ENCODE peak calls at places on chromosomes 1 and 21, in seven cellular contexts. J, P, E, B, Z, R and W are unnamed samples.

GRCh38 chr1:94102126-94102525 is 18.8 kb downstream of the ABCA4 start:
- DNase-seq in J (no peak), E (no peak), P (no peak), Z (no peak), R (no peak), B (no peak), W (no peak)

GRCh38 chr1:79128726-79129125 is 122.2 kb upstream of the ADGRL4 start:
- DNase-seq in P (peak), R (peak), J (no peak), B (no peak), E (no peak), Z (no peak), W (no peak)

GRCh38 chr21:44583800-44584147 is 3.4 kb upstream of the KRTAP10-5 start:
- DNase-seq in Z (no peak), E (no peak), P (no peak), R (no peak), J (no peak), B (no peak), W (no peak)

GRCh38 chr1:67407498-67407897 is 22.7 kb downstream of the SERBP1 start:
- DNase-seq in E (no peak), P (no peak), J (no peak), R (peak), B (no peak), Z (no peak), W (no peak)

GRCh38 chr1:32172621-32173245 is 6.7 kb upstream of the TXLNA start:
- DNase-seq in E (no peak), J (no peak), R (peak), P (no peak), Z (no peak), B (no peak), W (no peak)

GRCh38 chr1:14924012-14924452 is 229.5 kb upstream of the TMEM51 start:
- DNase-seq in J (no peak), P (peak), B (peak), E (peak), R (peak), Z (peak), W (peak)

GRCh38 chr1:4962836-4963235 is 308.4 kb downstream of the AJAP1 start:
- DNase-seq in J (no peak), Z (no peak), E (no peak), P (no peak), B (no peak), R (no peak), W (no peak)

GRCh38 chr1:57277681-57278080 is 146.2 kb downstream of the DAB1 start:
- DNase-seq in P (no peak), J (no peak), Z (no peak), B (no peak), E (no peak), R (no peak), W (no peak)

GRCh38 chr1:228101994-228102790 is 933 bp downstream of the C1orf35 start:
- DNase-seq in P (peak), Z (peak), R (no peak), E (no peak), J (peak), B (peak), W (peak)

GRCh38 chr1:169360415-169360814 is 7.2 kb downstream of the NME7 start:
- DNase-seq in J (no peak), Z (no peak), R (peak), B (no peak), E (no peak), P (no peak), W (no peak)

GRCh38 chr21:38806153-38806941 is 618 bp downstream of the ETS2 start:
- DNase-seq in R (no peak), P (no peak), B (peak), J (no peak), E (peak), Z (no peak), W (peak)

GRCh38 chr1:160710531-160711252 is 930 bp downstream of the CD48 start:
- DNase-seq in E (no peak), Z (no peak), P (no peak), J (no peak), B (no peak), R (no peak), W (no peak)

GRCh38 chr21:45104560-45104959 is 30.2 kb downstream of the ADARB1 start:
- DNase-seq in E (peak), B (no peak), P (no peak), R (no peak), Z (peak), J (no peak), W (no peak)

GRCh38 chr1:29133861-29134694 is 10.4 kb upstream of the TMEM200B start:
- DNase-seq in Z (no peak), B (peak), E (no peak), P (no peak), R (no peak), J (no peak), W (peak)

GRCh38 chr1:119475866-119476439 is 31.1 kb upstream of the HSD3B1 start:
- DNase-seq in E (peak), B (no peak), Z (peak), R (peak), P (peak), J (peak), W (peak)

GRCh38 chr1:238991730-238992490 is 394.5 kb upstream of the CHRM3 start:
- DNase-seq in Z (no peak), P (no peak), R (no peak), B (no peak), J (no peak), E (no peak), W (no peak)

GRCh38 chr1:92969517-92969916 is 8.3 kb upstream of the DIPK1A start:
- DNase-seq in P (no peak), B (no peak), E (no peak), J (no peak), R (no peak), Z (no peak), W (no peak)

GRCh38 chr1:91160363-91161075 is 138.7 kb upstream of the ZNF644 start:
- DNase-seq in R (no peak), J (no peak), E (no peak), P (no peak), Z (no peak), B (no peak), W (no peak)

GRCh38 chr1:76425843-76426145 is 351.2 kb downstream of the ST6GALNAC3 start:
- DNase-seq in B (no peak), Z (no peak), J (no peak), P (no peak), E (no peak), R (peak), W (peak)

GRCh38 chr1:31658721-31659120 is 14.0 kb upstream of the PEF1 start:
- DNase-seq in B (peak), R (peak), Z (no peak), E (no peak), P (no peak), J (no peak), W (no peak)

GRCh38 chr1:159826436-159827101 is at the start of gene SLAMF8:
- DNase-seq in E (no peak), P (no peak), R (no peak), J (peak), Z (peak), B (peak), W (peak)

GRCh38 chr1:223831755-223832636 is 13.8 kb downstream of the TP53BP2 start:
- DNase-seq in Z (no peak), P (peak), E (no peak), R (peak), J (no peak), B (no peak), W (peak)

GRCh38 chr1:85295006-85295431 is 18.6 kb upstream of the BCL10 start:
- DNase-seq in E (no peak), J (no peak), R (peak), P (no peak), B (no peak), Z (no peak), W (no peak)

GRCh38 chr1:172581779-172582178 is 48.8 kb downstream of the SUCO start:
- DNase-seq in E (no peak), Z (no peak), P (no peak), R (peak), B (no peak), J (no peak), W (no peak)

GRCh38 chr1:160953030-160953429 is 1.6 kb downstream of the ITLN2 start:
- DNase-seq in Z (no peak), J (no peak), B (no peak), R (no peak), E (no peak), P (no peak), W (no peak)

GRCh38 chr1:29269356-29269755 is 33.0 kb downstream of the PTPRU start:
- DNase-seq in B (peak), P (no peak), J (no peak), E (no peak), Z (no peak), R (no peak), W (no peak)

GRCh38 chr1:28755701-28756100 is 19.0 kb downstream of the YTHDF2 start:
- DNase-seq in B (no peak), P (no peak), Z (no peak), R (peak), J (no peak), E (no peak), W (no peak)

GRCh38 chr1:180791806-180792205 is 120.9 kb upstream of the KIAA1614 start:
- DNase-seq in Z (no peak), B (no peak), R (peak), J (no peak), P (no peak), E (no peak), W (peak)

GRCh38 chr1:240946926-240947325 is 335.0 kb upstream of the GREM2 start:
- DNase-seq in Z (peak), R (peak), P (peak), E (no peak), B (no peak), J (no peak), W (peak)

GRCh38 chr1:5638582-5638981 is 353.6 kb downstream of the NPHP4 start:
- DNase-seq in R (no peak), J (no peak), B (no peak), E (no peak), P (no peak), Z (no peak), W (no peak)

GRCh38 chr1:158121604-158122254 is 59.0 kb upstream of the CD1D start:
- DNase-seq in P (peak), B (no peak), Z (peak), J (no peak), R (peak), E (no peak), W (peak)

GRCh38 chr1:244301595-244302130 is 150.0 kb downstream of the ADSS2 start:
- DNase-seq in P (no peak), Z (no peak), E (no peak), R (no peak), J (no peak), B (no peak), W (no peak)

GRCh38 chr21:44920694-44921604 is at the start of gene ITGB2:
- DNase-seq in E (peak), P (no peak), J (no peak), Z (peak), B (peak), R (no peak), W (peak)

GRCh38 chr21:46423546-46424061 is 35.1 kb upstream of the DIP2A start:
- DNase-seq in P (no peak), Z (no peak), J (no peak), E (no peak), B (no peak), R (no peak), W (peak)

GRCh38 chr1:217953330-217953729 is 322.2 kb downstream of the SPATA17 start:
- DNase-seq in J (no peak), Z (no peak), P (no peak), B (no peak), R (no peak), E (no peak), W (no peak)

GRCh38 chr1:110285316-110285715 is 53.9 kb upstream of the RBM15 start:
- DNase-seq in E (no peak), P (no peak), R (peak), J (no peak), Z (no peak), B (no peak), W (no peak)

GRCh38 chr1:207084701-207085180 is 3.9 kb upstream of the C4BPB start:
- DNase-seq in J (peak), E (no peak), B (no peak), R (peak), Z (peak), P (peak), W (peak)
- TF ChIP-seq CTCF in J (no peak), E (peak), B (peak), R (peak), Z (peak), P (peak), W (peak)

DNA sequence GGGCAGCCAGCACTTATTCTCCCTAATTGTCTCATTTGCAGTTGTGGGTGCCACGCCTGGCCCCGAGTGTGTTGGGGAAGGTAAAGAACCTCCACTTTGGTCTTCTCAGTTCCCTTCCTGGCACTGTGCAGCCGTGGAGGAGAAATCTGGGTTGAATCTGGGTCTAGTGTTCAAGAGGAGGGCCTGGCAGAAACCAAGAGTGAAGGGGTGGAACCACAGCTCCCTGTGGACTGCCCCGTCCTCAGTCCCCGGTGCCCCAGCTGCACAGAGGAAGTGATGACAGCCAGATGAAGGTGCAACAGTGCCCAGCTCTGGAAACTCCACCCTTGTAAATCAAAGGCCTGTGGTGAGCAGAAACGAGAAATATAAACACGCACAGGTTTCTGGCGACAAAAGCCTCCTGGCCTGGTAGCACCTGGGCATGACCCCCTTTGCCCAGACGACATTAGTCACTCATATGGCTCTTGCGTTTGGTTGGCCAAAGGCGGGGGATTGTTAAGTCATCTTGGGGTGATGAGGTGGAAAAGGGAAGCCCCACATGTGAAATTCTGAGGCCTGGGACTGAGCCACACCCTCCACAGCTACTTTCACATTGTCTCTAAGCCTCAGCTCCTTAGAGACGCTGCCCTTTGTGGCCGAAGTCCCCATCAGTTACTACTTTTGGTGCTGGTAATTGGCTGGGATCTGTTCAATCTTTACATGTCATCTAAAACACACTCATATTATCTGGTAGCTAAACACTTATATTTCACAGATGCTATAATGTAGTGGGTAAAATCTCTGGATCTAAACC is 4.2 kb upstream of the ECE1 start:
- DNase-seq in J (no peak), E (no peak), R (no peak), B (peak), Z (peak), P (no peak), W (peak)
- H3K4me3 ChIP-seq in J (no peak), E (no peak), R (no peak), B (peak), Z (no peak), P (no peak), W (no peak)

GRCh38 chr1:47189844-47190562 is at the start of gene PDZK1IP1:
- DNase-seq in J (peak), Z (peak), B (peak), E (no peak), R (peak), P (peak), W (no peak)
- TF ChIP-seq POLR2A in J (no peak), Z (peak), B (no peak), E (no peak), R (no peak), P (no peak), W (no peak)

GRCh38 chr1:112744019-112744578 is 29.0 kb upstream of the PPM1J start:
- DNase-seq in B (no peak), R (peak), P (no peak), Z (peak), E (no peak), J (no peak), W (no peak)
- TF ChIP-seq CTCF in B (no peak), R (peak), P (no peak), Z (peak), E (no peak), J (no peak), W (no peak)

DNA sequence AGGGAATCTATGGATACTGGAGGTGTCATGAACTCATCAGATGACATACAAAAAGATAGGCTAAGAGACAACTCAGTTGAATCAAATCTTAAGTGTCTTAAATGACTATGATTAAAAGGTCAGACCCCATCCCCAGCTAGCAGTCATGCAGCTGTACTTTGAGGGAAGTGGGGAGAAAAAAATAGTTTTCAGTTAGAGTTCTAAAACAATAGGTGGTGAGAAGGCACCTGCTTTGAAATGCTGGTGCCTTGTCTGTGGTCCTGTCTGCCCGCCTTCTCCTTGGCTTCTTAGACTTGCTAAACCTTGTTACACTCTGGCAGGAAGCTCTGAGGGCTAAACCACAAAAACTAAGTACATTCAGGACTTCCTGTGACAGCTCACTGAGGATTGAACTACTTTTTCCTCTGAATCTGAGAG is 15.3 kb downstream of the CD2 start:
- DNase-seq in R (no peak), J (no peak), P (no peak), E (no peak), B (no peak), Z (peak), W (peak)
- H3K4me3 ChIP-seq in R (no peak), J (no peak), P (no peak), E (no peak), B (no peak), Z (no peak), W (no peak)

GRCh38 chr21:14538477-14538876 is 7.6 kb downstream of the SAMSN1 start:
- DNase-seq in B (no peak), R (no peak), E (no peak), P (no peak), J (no peak), Z (no peak), W (no peak)

GRCh38 chr21:14543983-14544382 is 2.1 kb downstream of the SAMSN1 start:
- DNase-seq in E (no peak), J (no peak), Z (no peak), P (no peak), R (no peak), B (no peak), W (no peak)

GRCh38 chr21:14545906-14546480 is at the start of gene SAMSN1:
- DNase-seq in B (peak), J (peak), P (no peak), Z (peak), R (no peak), E (peak), W (peak)

GRCh38 chr21:14542638-14543037 is 3.5 kb downstream of the SAMSN1 start:
- DNase-seq in P (no peak), Z (no peak), J (no peak), B (no peak), R (no peak), E (no peak), W (peak)

GRCh38 chr21:14541840-14542495 is 4.1 kb downstream of the SAMSN1 start:
- DNase-seq in R (no peak), Z (no peak), B (peak), J (no peak), E (no peak), P (no peak), W (peak)
- TF ChIP-seq POLR2A in R (no peak), Z (no peak), B (no peak), J (no peak), E (no peak), P (no peak), W (no peak)

DNA sequence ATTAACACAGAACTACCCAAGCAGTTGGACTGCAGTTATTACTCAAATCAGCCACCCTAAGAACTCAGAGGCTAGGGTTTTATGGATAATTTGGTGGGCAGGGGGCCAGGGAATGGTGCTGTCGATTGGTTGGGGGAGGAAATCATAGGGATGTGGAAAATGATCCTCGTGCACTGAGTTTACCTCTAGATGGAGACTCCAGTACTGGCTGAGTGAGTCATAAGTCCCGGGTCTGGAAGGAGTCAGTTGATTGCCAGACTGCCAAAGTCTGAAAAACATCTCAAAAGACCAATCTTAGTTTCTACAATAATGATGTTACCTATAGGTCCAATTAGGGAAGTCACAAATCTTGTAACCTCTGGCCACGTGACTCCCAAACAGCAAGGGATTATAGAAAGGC is 257.5 kb upstream of the PRMT6 start:
- DNase-seq in B (no peak), Z (no peak), R (peak), E (no peak), P (no peak), J (no peak), W (no peak)
- TF ChIP-seq CTCF in B (no peak), Z (no peak), R (no peak), E (no peak), P (no peak), J (no peak), W (no peak)

DNA sequence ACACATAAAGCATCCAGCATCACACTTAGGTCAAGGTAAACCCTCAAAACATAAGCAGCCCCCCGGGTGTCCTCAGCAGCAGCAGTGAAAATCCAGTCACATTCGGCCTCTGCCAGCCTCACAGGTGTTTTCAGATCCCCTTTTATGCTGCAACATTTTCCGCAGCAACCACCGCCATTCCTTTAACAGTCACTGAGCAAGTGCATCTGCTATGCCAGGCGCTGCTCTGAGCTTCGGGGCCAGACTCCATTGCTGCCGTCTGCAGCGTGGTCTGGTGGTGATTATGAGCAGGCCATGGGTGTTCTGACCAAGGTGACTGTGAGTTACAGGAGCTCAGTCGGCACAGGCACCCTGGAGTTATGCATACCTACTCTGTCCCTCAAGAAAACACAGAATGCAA is 4.5 kb downstream of the URB1 start:
- DNase-seq in R (no peak), E (no peak), P (no peak), J (no peak), B (peak), Z (no peak), W (no peak)
- H3K4me3 ChIP-seq in R (no peak), E (no peak), P (no peak), J (no peak), B (no peak), Z (no peak), W (peak)